ENCODE peak calls at places on chromosomes 12 and 14, in four cellular contexts. W is colonic mucosa, K is NB4, U is astrocyte. A is an unnamed sample.

GRCh38 chr12:125329239-125330238 is 264.3 kb downstream of the AACS start:
- DNase-seq in W (no peak), K (no peak), U (peak; percentile 5), A (no peak)

GRCh38 chr12:31234955-31235867 is 90.7 kb downstream of the SINHCAF start:
- DNase-seq in W (peak; percentile 24), K (peak; percentile 30), U (peak; percentile 36), A (peak; percentile 49)

GRCh38 chr14:72878746-72879145 is 15.2 kb downstream of the DPF3 start:
- DNase-seq in W (no peak), K (no peak), U (no peak), A (no peak)

GRCh38 chr12:130338794-130339601 is 1.3 kb downstream of the PIWIL1 start:
- DNase-seq in U (no peak), W (no peak), K (no peak), A (no peak)

GRCh38 chr12:108696111-108696995 is 35.0 kb downstream of the CORO1C start:
- DNase-seq in K (peak; percentile 48), W (no peak), U (peak; percentile 100), A (no peak)

GRCh38 chr12:88627501-88627900 is 47.2 kb upstream of the KITLG start:
- DNase-seq in K (no peak), U (no peak), W (no peak), A (no peak)

GRCh38 chr14:99529899-99530298 is 48.7 kb downstream of the CCNK start:
- DNase-seq in K (no peak), W (no peak), U (peak; percentile 15), A (no peak)

GRCh38 chr14:63510538-63510937 is 32.6 kb downstream of the PPP2R5E start:
- DNase-seq in U (peak; percentile 36), W (no peak), K (peak; percentile 62), A (no peak)

GRCh38 chr14:89178802-89179201 is 238.2 kb downstream of the FOXN3 start:
- DNase-seq in K (no peak), W (no peak), U (peak; percentile 59), A (no peak)

GRCh38 chr12:120413901-120414695 is 23.8 kb upstream of the COX6A1 start:
- DNase-seq in K (no peak), U (no peak), W (peak; percentile 49), A (no peak)

GRCh38 chr12:49982246-49983229 is 9.8 kb downstream of the AQP6 start:
- DNase-seq in K (peak; percentile 60), W (no peak), U (no peak), A (no peak)

GRCh38 chr14:59200214-59200613 is 11.7 kb downstream of the DAAM1 start:
- DNase-seq in W (no peak), U (no peak), K (no peak), A (no peak)

GRCh38 chr12:31491819-31492598 is 98.9 kb downstream of the DENND5B start:
- DNase-seq in W (no peak), U (peak; percentile 93), K (no peak), A (peak; percentile 29)